ENCODE peak calls at places on chromosome 5, in ten cellular contexts. One of them, this sample, is unnamed.

GRCh38 chr5:95956900-95957293 is 4.8 kb downstream of the ELL2 start:
- DNase-seq in spleen: no peak
- DNase-seq in endothelial cell of umbilical vein: no peak
- DNase-seq in sigmoid colon: no peak
- DNase-seq in stomach: no peak
- DNase-seq in breast epithelium: no peak
- DNase-seq in HCT116: no peak
- DNase-seq in transverse colon: no peak
- DNase-seq in upper lobe of left lung: no peak
- DNase-seq in vagina: no peak
- DNase-seq in this sample: no peak

GRCh38 chr5:142722896-142723295 is 37.0 kb upstream of the FGF1 start:
- DNase-seq in transverse colon: no peak
- DNase-seq in endothelial cell of umbilical vein: no peak
- DNase-seq in breast epithelium: no peak
- DNase-seq in HCT116: no peak
- DNase-seq in stomach: no peak
- DNase-seq in vagina: no peak
- DNase-seq in sigmoid colon: no peak
- DNase-seq in upper lobe of left lung: no peak
- DNase-seq in spleen: no peak
- DNase-seq in this sample: no peak

GRCh38 chr5:1349246-1349645 is 4.3 kb upstream of the CLPTM1L start:
- DNase-seq in HCT116: no peak
- DNase-seq in vagina: no peak
- DNase-seq in upper lobe of left lung: no peak
- DNase-seq in breast epithelium: no peak
- DNase-seq in stomach: no peak
- DNase-seq in spleen: peak
- DNase-seq in endothelial cell of umbilical vein: no peak
- DNase-seq in transverse colon: no peak
- DNase-seq in sigmoid colon: no peak
- DNase-seq in this sample: no peak

GRCh38 chr5:118233601-118234000 is 754.7 kb downstream of the DTWD2 start:
- DNase-seq in stomach: no peak
- DNase-seq in sigmoid colon: no peak
- DNase-seq in transverse colon: no peak
- DNase-seq in upper lobe of left lung: no peak
- DNase-seq in vagina: no peak
- DNase-seq in breast epithelium: no peak
- DNase-seq in spleen: no peak
- DNase-seq in HCT116: no peak
- DNase-seq in endothelial cell of umbilical vein: no peak
- DNase-seq in this sample: no peak

GRCh38 chr5:10030219-10030831 is 219.4 kb downstream of the ATPSCKMT start:
- DNase-seq in stomach: no peak
- DNase-seq in sigmoid colon: no peak
- DNase-seq in upper lobe of left lung: peak
- DNase-seq in vagina: no peak
- DNase-seq in spleen: no peak
- DNase-seq in endothelial cell of umbilical vein: no peak
- DNase-seq in breast epithelium: no peak
- DNase-seq in transverse colon: peak
- DNase-seq in HCT116: peak
- DNase-seq in this sample: no peak

GRCh38 chr5:172973127-172973916 is 10.2 kb upstream of the ATP6V0E1 start:
- DNase-seq in sigmoid colon: no peak
- DNase-seq in HCT116: no peak
- DNase-seq in upper lobe of left lung: no peak
- DNase-seq in transverse colon: no peak
- DNase-seq in breast epithelium: no peak
- DNase-seq in endothelial cell of umbilical vein: peak
- DNase-seq in stomach: no peak
- DNase-seq in vagina: no peak
- DNase-seq in spleen: no peak
- DNase-seq in this sample: no peak

GRCh38 chr5:72281764-72282499 is 38.1 kb downstream of the MRPS27 start:
- DNase-seq in spleen: no peak
- DNase-seq in HCT116: peak
- DNase-seq in endothelial cell of umbilical vein: peak
- DNase-seq in sigmoid colon: no peak
- DNase-seq in vagina: no peak
- DNase-seq in breast epithelium: no peak
- DNase-seq in stomach: no peak
- DNase-seq in upper lobe of left lung: no peak
- DNase-seq in transverse colon: no peak
- DNase-seq in this sample: no peak

GRCh38 chr5:36462295-36463021 is 143.9 kb upstream of the SLC1A3 start:
- DNase-seq in spleen: no peak
- DNase-seq in upper lobe of left lung: no peak
- DNase-seq in stomach: no peak
- DNase-seq in sigmoid colon: no peak
- DNase-seq in transverse colon: no peak
- DNase-seq in breast epithelium: no peak
- DNase-seq in HCT116: no peak
- DNase-seq in vagina: no peak
- DNase-seq in endothelial cell of umbilical vein: no peak
- DNase-seq in this sample: no peak

GRCh38 chr5:132182366-132183040 is 45.1 kb downstream of the P4HA2 start:
- DNase-seq in transverse colon: no peak
- DNase-seq in breast epithelium: no peak
- DNase-seq in stomach: no peak
- DNase-seq in endothelial cell of umbilical vein: peak
- DNase-seq in sigmoid colon: no peak
- DNase-seq in vagina: no peak
- DNase-seq in HCT116: no peak
- DNase-seq in spleen: no peak
- DNase-seq in upper lobe of left lung: no peak
- DNase-seq in this sample: no peak

GRCh38 chr5:132179410-132179809 is 48.2 kb downstream of the P4HA2 start:
- DNase-seq in sigmoid colon: no peak
- DNase-seq in transverse colon: no peak
- DNase-seq in spleen: no peak
- DNase-seq in vagina: no peak
- DNase-seq in endothelial cell of umbilical vein: peak
- DNase-seq in upper lobe of left lung: no peak
- DNase-seq in breast epithelium: no peak
- DNase-seq in stomach: no peak
- DNase-seq in HCT116: no peak
- DNase-seq in this sample: no peak

GRCh38 chr5:132177691-132178149 is 49.9 kb downstream of the P4HA2 start:
- DNase-seq in transverse colon: no peak
- DNase-seq in vagina: no peak
- DNase-seq in stomach: no peak
- DNase-seq in spleen: no peak
- DNase-seq in endothelial cell of umbilical vein: no peak
- DNase-seq in sigmoid colon: no peak
- DNase-seq in upper lobe of left lung: no peak
- DNase-seq in HCT116: no peak
- DNase-seq in breast epithelium: no peak
- DNase-seq in this sample: no peak

GRCh38 chr5:132181011-132181629 is 46.5 kb downstream of the P4HA2 start:
- DNase-seq in breast epithelium: no peak
- DNase-seq in stomach: no peak
- DNase-seq in endothelial cell of umbilical vein: no peak
- DNase-seq in transverse colon: no peak
- DNase-seq in upper lobe of left lung: no peak
- DNase-seq in spleen: no peak
- DNase-seq in HCT116: no peak
- DNase-seq in sigmoid colon: no peak
- DNase-seq in vagina: no peak
- DNase-seq in this sample: no peak

GRCh38 chr5:132180134-132180745 is 47.4 kb downstream of the P4HA2 start:
- DNase-seq in transverse colon: no peak
- DNase-seq in endothelial cell of umbilical vein: peak
- DNase-seq in stomach: no peak
- DNase-seq in HCT116: peak
- DNase-seq in vagina: no peak
- DNase-seq in sigmoid colon: no peak
- DNase-seq in breast epithelium: no peak
- DNase-seq in upper lobe of left lung: no peak
- DNase-seq in spleen: no peak
- DNase-seq in this sample: peak
- TF ChIP-seq POLR2AphosphoS5 in transverse colon: no peak
- TF ChIP-seq POLR2AphosphoS5 in endothelial cell of umbilical vein: no peak
- TF ChIP-seq POLR2AphosphoS5 in stomach: no peak
- TF ChIP-seq POLR2AphosphoS5 in HCT116: no peak
- TF ChIP-seq POLR2AphosphoS5 in vagina: no peak
- TF ChIP-seq POLR2AphosphoS5 in sigmoid colon: no peak
- TF ChIP-seq POLR2AphosphoS5 in breast epithelium: no peak
- TF ChIP-seq POLR2AphosphoS5 in upper lobe of left lung: no peak
- TF ChIP-seq POLR2AphosphoS5 in spleen: no peak
- TF ChIP-seq POLR2AphosphoS5 in this sample: no peak

GRCh38 chr5:6674421-6674820 is 38.8 kb upstream of the TENT4A start:
- DNase-seq in endothelial cell of umbilical vein: no peak
- DNase-seq in breast epithelium: no peak
- DNase-seq in HCT116: no peak
- DNase-seq in stomach: no peak
- DNase-seq in transverse colon: no peak
- DNase-seq in spleen: no peak
- DNase-seq in vagina: no peak
- DNase-seq in sigmoid colon: no peak
- DNase-seq in upper lobe of left lung: no peak
- DNase-seq in this sample: no peak

GRCh38 chr5:6676702-6677101 is 36.5 kb upstream of the TENT4A start:
- DNase-seq in transverse colon: no peak
- DNase-seq in stomach: no peak
- DNase-seq in sigmoid colon: no peak
- DNase-seq in spleen: no peak
- DNase-seq in HCT116: no peak
- DNase-seq in vagina: no peak
- DNase-seq in breast epithelium: no peak
- DNase-seq in endothelial cell of umbilical vein: no peak
- DNase-seq in upper lobe of left lung: no peak
- DNase-seq in this sample: no peak

GRCh38 chr5:6675784-6676499 is 37.3 kb upstream of the TENT4A start:
- DNase-seq in transverse colon: no peak
- DNase-seq in vagina: no peak
- DNase-seq in upper lobe of left lung: no peak
- DNase-seq in spleen: no peak
- DNase-seq in endothelial cell of umbilical vein: no peak
- DNase-seq in stomach: no peak
- DNase-seq in HCT116: no peak
- DNase-seq in sigmoid colon: no peak
- DNase-seq in breast epithelium: no peak
- DNase-seq in this sample: no peak

GRCh38 chr5:6673963-6674362 is 39.3 kb upstream of the TENT4A start:
- DNase-seq in sigmoid colon: no peak
- DNase-seq in stomach: no peak
- DNase-seq in spleen: no peak
- DNase-seq in HCT116: no peak
- DNase-seq in transverse colon: no peak
- DNase-seq in upper lobe of left lung: no peak
- DNase-seq in vagina: no peak
- DNase-seq in endothelial cell of umbilical vein: no peak
- DNase-seq in breast epithelium: no peak
- DNase-seq in this sample: no peak

GRCh38 chr5:6674886-6675285 is 38.3 kb upstream of the TENT4A start:
- DNase-seq in spleen: no peak
- DNase-seq in sigmoid colon: no peak
- DNase-seq in HCT116: no peak
- DNase-seq in stomach: no peak
- DNase-seq in breast epithelium: no peak
- DNase-seq in vagina: no peak
- DNase-seq in endothelial cell of umbilical vein: no peak
- DNase-seq in transverse colon: no peak
- DNase-seq in upper lobe of left lung: no peak
- DNase-seq in this sample: no peak
- TF ChIP-seq POLR2A in spleen: no peak
- TF ChIP-seq POLR2A in sigmoid colon: no peak
- TF ChIP-seq POLR2A in HCT116: no peak
- TF ChIP-seq POLR2A in stomach: no peak
- TF ChIP-seq POLR2A in breast epithelium: no peak
- TF ChIP-seq POLR2A in vagina: no peak
- TF ChIP-seq POLR2A in endothelial cell of umbilical vein: no peak
- TF ChIP-seq POLR2A in transverse colon: no peak
- TF ChIP-seq POLR2A in upper lobe of left lung: no peak
- TF ChIP-seq POLR2A in this sample: no peak

DNA sequence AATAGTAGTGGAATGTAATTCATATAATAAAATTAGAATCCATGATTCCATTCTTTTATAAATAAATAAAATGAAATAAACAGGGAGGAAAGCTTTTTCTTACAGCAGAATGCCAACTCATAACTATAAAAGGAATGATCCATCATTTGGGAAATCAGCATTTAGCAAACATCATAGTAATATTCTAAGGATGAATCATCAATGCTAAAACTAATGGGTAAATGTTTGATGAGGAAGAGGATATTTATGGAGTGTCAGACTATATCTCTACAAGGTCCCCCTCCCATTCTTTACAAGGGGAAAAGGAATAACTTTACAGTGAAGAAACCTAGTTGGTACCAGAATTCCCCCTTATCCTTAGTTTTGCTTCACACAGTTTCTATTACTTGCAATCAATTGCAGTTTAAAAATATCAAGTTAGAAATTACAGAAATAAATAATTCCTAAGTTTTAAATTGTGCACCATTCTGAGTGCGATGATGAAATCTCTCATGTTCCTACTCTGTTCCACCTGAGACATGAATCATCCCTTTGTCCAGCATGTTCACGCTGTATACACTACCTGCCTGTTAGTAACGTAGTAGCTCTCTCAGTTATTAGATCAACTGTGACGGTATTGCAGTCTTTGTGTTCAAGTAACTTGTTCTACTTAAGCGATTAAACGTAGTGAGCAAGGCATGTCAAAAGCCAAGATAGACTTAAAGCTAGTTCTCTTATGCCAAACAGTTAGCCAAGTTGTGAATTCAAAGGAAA is 14.2 kb upstream of the JAKMIP2 start:
- DNase-seq in upper lobe of left lung: no peak
- DNase-seq in sigmoid colon: no peak
- DNase-seq in endothelial cell of umbilical vein: no peak
- DNase-seq in HCT116: no peak
- DNase-seq in breast epithelium: no peak
- DNase-seq in spleen: no peak
- DNase-seq in stomach: no peak
- DNase-seq in transverse colon: no peak
- DNase-seq in vagina: no peak
- DNase-seq in this sample: no peak
- TF ChIP-seq POLR2AphosphoS5 in upper lobe of left lung: no peak
- TF ChIP-seq POLR2AphosphoS5 in sigmoid colon: no peak
- TF ChIP-seq POLR2AphosphoS5 in endothelial cell of umbilical vein: no peak
- TF ChIP-seq POLR2AphosphoS5 in HCT116: no peak
- TF ChIP-seq POLR2AphosphoS5 in breast epithelium: no peak
- TF ChIP-seq POLR2AphosphoS5 in spleen: no peak
- TF ChIP-seq POLR2AphosphoS5 in stomach: no peak
- TF ChIP-seq POLR2AphosphoS5 in transverse colon: no peak
- TF ChIP-seq POLR2AphosphoS5 in vagina: no peak
- TF ChIP-seq POLR2AphosphoS5 in this sample: no peak

DNA sequence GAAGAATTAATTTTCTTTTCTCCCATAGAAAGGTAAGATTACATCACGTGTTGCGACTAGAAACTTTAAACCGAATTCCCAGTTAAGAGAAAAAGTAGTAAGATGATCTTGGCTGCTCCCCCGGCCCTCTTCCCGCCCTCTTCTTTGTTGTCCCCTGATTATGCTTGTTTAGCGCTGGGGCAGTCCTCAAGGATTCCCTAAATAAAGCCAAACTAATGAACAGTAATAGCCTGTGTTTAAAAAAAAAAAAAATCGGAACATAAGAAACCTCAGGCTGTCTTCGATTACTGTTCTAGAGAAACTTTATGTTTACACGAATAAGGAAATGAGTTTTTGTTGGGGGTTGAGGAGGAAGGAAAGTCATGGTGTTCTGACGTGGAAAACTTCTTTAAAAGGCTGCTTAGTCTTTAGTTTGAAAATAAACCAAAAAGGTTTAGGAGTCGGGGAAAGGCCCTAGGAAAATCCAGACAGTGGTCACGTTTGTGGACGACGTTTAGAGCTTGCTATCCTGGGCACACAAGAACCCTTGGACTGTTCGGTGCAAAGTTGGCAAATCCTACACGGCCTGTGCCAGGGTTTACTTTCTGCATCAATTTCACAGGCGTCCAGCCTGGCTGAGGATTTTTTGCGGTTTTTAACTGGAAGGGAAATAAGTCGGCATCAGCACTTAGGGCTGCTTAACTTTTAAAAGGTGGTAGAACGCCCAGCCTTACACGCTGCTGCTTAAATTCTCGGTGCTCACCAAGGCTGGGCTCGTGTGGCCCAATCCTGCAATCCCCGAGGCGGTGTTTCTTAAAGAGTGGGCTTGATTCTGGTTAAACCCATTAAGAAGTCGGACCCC is 1.1 kb upstream of the MAT2B start:
- DNase-seq in sigmoid colon: peak
- DNase-seq in HCT116: no peak
- DNase-seq in breast epithelium: no peak
- DNase-seq in endothelial cell of umbilical vein: peak
- DNase-seq in transverse colon: peak
- DNase-seq in spleen: peak
- DNase-seq in stomach: peak
- DNase-seq in vagina: no peak
- DNase-seq in upper lobe of left lung: peak
- DNase-seq in this sample: no peak
- TF ChIP-seq POLR2A in sigmoid colon: no peak
- TF ChIP-seq POLR2A in HCT116: peak
- TF ChIP-seq POLR2A in breast epithelium: no peak
- TF ChIP-seq POLR2A in endothelial cell of umbilical vein: no peak
- TF ChIP-seq POLR2A in transverse colon: peak
- TF ChIP-seq POLR2A in spleen: no peak
- TF ChIP-seq POLR2A in stomach: no peak
- TF ChIP-seq POLR2A in vagina: no peak
- TF ChIP-seq POLR2A in upper lobe of left lung: peak
- TF ChIP-seq POLR2A in this sample: no peak